ENCODE peak calls at places on chromosome 6, in four cellular contexts. I, S, M and B are unnamed samples.

GRCh38 chr6:111417181-111417585 is 65.8 kb downstream of the REV3L start:
- DNase-seq in I (no peak), S (no peak), M (no peak), B (no peak)

GRCh38 chr6:104344223-104344622 is 515.5 kb downstream of the HACE1 start:
- DNase-seq in M (no peak), S (no peak), I (no peak), B (no peak)

GRCh38 chr6:170295519-170296422 is 4.9 kb upstream of the DLL1 start:
- DNase-seq in S (peak), I (no peak), M (peak), B (peak)

GRCh38 chr6:37474316-37474715 is 25.4 kb downstream of the CCDC167 start:
- DNase-seq in M (no peak), S (no peak), I (no peak), B (no peak)

GRCh38 chr6:139583420-139583819 is 209.0 kb upstream of the CITED2 start:
- DNase-seq in S (no peak), I (no peak), M (peak), B (no peak)

GRCh38 chr6:27814665-27815424 is 97.4 kb downstream of the OR2B2 start:
- DNase-seq in S (peak), M (peak), I (no peak), B (peak)

GRCh38 chr6:150697515-150697914 is 97.8 kb downstream of the PLEKHG1 start:
- DNase-seq in I (peak), M (no peak), S (no peak), B (no peak)

GRCh38 chr6:156944412-156944811 is 167.2 kb downstream of the ARID1B start:
- DNase-seq in M (no peak), S (no peak), I (no peak), B (no peak)

GRCh38 chr6:77638129-77638830 is 14.6 kb upstream of the MEI4 start:
- DNase-seq in M (no peak), S (no peak), I (no peak), B (no peak)

GRCh38 chr6:29477923-29478450 is 9.8 kb downstream of the MAS1L start:
- DNase-seq in S (no peak), I (no peak), M (no peak), B (no peak)

GRCh38 chr6:5471044-5471443 is 209.7 kb downstream of the FARS2 start:
- DNase-seq in S (peak), I (peak), M (peak), B (peak)

GRCh38 chr6:102907181-102907580 is 1513.7 kb downstream of the GRIK2 start:
- DNase-seq in I (no peak), M (no peak), S (no peak), B (no peak)

GRCh38 chr6:55578537-55579363 is at the start of gene HMGCLL1:
- DNase-seq in M (peak), S (peak), I (peak), B (peak)

DNA sequence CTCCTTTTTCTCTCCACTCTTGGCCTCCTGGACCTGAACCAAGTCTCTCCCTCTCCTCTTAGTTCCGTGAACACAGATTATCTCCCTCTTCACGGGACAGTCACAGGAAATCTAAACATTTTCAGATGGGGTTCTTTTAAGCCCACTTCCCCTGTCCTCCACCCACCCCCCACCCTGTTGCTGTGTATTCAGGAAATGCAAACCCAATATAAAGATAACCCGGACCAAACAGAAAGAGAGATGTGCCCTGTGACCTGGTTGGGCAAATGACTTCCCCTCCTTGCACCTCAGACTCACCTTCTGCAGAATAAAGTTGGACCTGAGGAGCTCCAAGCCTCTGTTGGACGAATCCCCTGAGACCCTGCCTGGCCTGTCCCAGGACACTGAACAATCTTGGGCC is 75.9 kb upstream of the MRPS10 start:
- DNase-seq in S (no peak), M (no peak), I (no peak), B (no peak)
- H3K4me3 ChIP-seq in S (no peak), M (no peak), I (no peak), B (no peak)

GRCh38 chr6:45375449-45375848 is 2.3 kb downstream of the SUPT3H start:
- DNase-seq in I (no peak), M (no peak), S (no peak), B (no peak)

GRCh38 chr6:45377041-45377554 is 636 bp downstream of the SUPT3H start:
- DNase-seq in S (no peak), I (no peak), M (peak), B (no peak)

GRCh38 chr6:45378324-45378926 is 691 bp upstream of the SUPT3H start:
- DNase-seq in S (no peak), M (no peak), I (peak), B (no peak)

GRCh38 chr6:45377555-45378323 is at the start of gene SUPT3H:
- DNase-seq in S (peak), M (peak), I (peak), B (peak)

GRCh38 chr6:45376310-45377040 is 1.3 kb downstream of the SUPT3H start:
- DNase-seq in M (no peak), S (peak), I (no peak), B (no peak)
- H3K27ac ChIP-seq in M (peak), S (peak), I (peak), B (peak)

DNA sequence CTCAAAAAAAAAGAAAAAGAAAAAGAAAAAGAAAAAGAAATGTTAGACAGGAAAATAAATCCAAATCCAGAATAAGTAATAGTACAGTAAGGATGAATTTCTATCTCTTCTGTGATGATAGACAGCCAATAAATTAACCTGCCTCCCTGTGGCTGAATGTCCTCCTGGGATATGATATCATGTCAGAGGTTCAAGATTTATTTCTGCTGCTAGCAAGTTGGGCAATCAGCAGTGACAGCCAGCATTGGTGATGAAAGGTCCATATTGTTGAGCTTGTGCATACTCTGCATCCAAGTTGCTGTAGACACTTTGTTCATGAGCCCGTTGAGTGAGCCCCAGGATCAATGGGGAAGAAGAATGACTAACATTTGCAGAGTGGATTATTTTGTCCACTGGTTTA is 44.9 kb upstream of the CEP85L start:
- DNase-seq in I (no peak), M (no peak), S (no peak), B (no peak)
- H3K4me3 ChIP-seq in I (no peak), M (no peak), S (no peak), B (no peak)

GRCh38 chr6:165186041-165186440 is 123.4 kb downstream of the C6orf118 start:
- DNase-seq in S (no peak), I (no peak), M (no peak), B (no peak)

GRCh38 chr6:165184192-165184979 is 125.0 kb downstream of the C6orf118 start:
- DNase-seq in M (no peak), S (no peak), I (no peak), B (no peak)

GRCh38 chr6:165183496-165184140 is 125.8 kb downstream of the C6orf118 start:
- DNase-seq in I (no peak), M (no peak), S (no peak), B (no peak)

GRCh38 chr6:165181951-165182414 is 127.4 kb downstream of the C6orf118 start:
- DNase-seq in I (no peak), S (no peak), M (peak), B (no peak)

DNA sequence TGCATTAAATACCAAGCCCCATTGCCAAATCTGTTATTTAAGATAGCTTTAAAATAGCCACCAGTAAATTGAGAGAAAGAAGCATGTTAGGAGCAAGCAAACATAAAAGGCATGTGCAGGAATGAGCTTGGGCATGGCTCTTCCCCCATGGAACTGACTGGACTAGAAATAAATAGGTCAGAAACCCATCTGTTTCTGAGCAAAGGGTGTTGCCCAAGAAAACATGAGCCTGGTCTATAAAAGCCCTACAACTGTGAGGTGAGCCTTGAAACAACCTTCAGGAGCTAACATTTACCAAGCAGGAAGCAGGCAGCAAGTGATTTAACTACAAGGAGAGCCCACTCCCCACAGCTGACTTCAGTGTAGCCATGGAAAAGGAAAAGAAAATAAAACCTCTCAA is 126.3 kb downstream of the C6orf118 start:
- DNase-seq in S (no peak), M (no peak), I (no peak), B (no peak)
- H3K27ac ChIP-seq in S (no peak), M (no peak), I (no peak), B (no peak)

GRCh38 chr6:6586671-6587526 is 1.6 kb upstream of the LY86 start:
- DNase-seq in I (no peak), M (no peak), S (no peak), B (no peak)
- H3K4me3 ChIP-seq in I (no peak), M (no peak), S (no peak), B (no peak)

GRCh38 chr6:20409427-20409971 is 7.8 kb downstream of the E2F3 start:
- DNase-seq in S (peak), I (no peak), M (no peak), B (peak)
- H3K27ac ChIP-seq in S (no peak), I (peak), M (no peak), B (peak)

GRCh38 chr6:167113047-167113446 is 9.8 kb upstream of the CCR6 start:
- DNase-seq in S (no peak), M (no peak), I (no peak), B (no peak)
- H3K4me3 ChIP-seq in S (no peak), M (no peak), I (no peak), B (no peak)

GRCh38 chr6:13404892-13405254 is 76.5 kb upstream of the TBC1D7 start:
- DNase-seq in S (no peak), M (no peak), I (no peak), B (no peak)
- H3K27ac ChIP-seq in S (peak), M (no peak), I (peak), B (no peak)

GRCh38 chr6:33426590-33427563 is 7.0 kb downstream of the SYNGAP1 start:
- DNase-seq in S (no peak), M (no peak), I (no peak), B (no peak)
- H3K4me3 ChIP-seq in S (peak), M (peak), I (peak), B (peak)

GRCh38 chr6:17984399-17984798 is 3.0 kb downstream of the KIF13A start:
- DNase-seq in I (no peak), S (no peak), M (no peak), B (no peak)

GRCh38 chr6:17987576-17988421 is at the start of gene KIF13A:
- DNase-seq in M (peak), I (peak), S (peak), B (peak)

GRCh38 chr6:17986656-17987575 is 519 bp downstream of the KIF13A start:
- DNase-seq in I (peak), S (peak), M (peak), B (peak)

GRCh38 chr6:17984822-17985660 is 2.4 kb downstream of the KIF13A start:
- DNase-seq in I (no peak), S (peak), M (peak), B (no peak)

GRCh38 chr6:17985934-17986655 is 1.3 kb downstream of the KIF13A start:
- DNase-seq in I (no peak), M (no peak), S (peak), B (no peak)
- H3K27ac ChIP-seq in I (peak), M (peak), S (peak), B (peak)